ENCODE peak calls at places on chromosome 3, in seven cellular contexts. One of them, this sample, is unnamed.

GRCh38 chr3:11288786-11289637 is 16.8 kb downstream of the ATG7 start:
- DNase-seq in left lung: no peak
- DNase-seq in fibroblast of the aortic adventitia: peak; percentile 96
- DNase-seq in esophagus squamous epithelium: no peak
- DNase-seq in HTR-8/SVneo: peak; percentile 61
- DNase-seq in suprapubic skin: no peak
- DNase-seq in T47D: no peak
- DNase-seq in this sample: no peak

GRCh38 chr3:108403198-108403597 is 106.8 kb downstream of the HHLA2 start:
- DNase-seq in left lung: no peak
- DNase-seq in fibroblast of the aortic adventitia: no peak
- DNase-seq in esophagus squamous epithelium: no peak
- DNase-seq in HTR-8/SVneo: no peak
- DNase-seq in suprapubic skin: no peak
- DNase-seq in T47D: no peak
- DNase-seq in this sample: no peak

GRCh38 chr3:20682573-20682972 is 496.6 kb upstream of the SGO1 start:
- DNase-seq in left lung: no peak
- DNase-seq in fibroblast of the aortic adventitia: no peak
- DNase-seq in esophagus squamous epithelium: no peak
- DNase-seq in HTR-8/SVneo: no peak
- DNase-seq in suprapubic skin: no peak
- DNase-seq in T47D: no peak
- DNase-seq in this sample: no peak

GRCh38 chr3:98986073-98986472 is 84.6 kb upstream of the DCBLD2 start:
- DNase-seq in left lung: no peak
- DNase-seq in fibroblast of the aortic adventitia: peak; percentile 86
- DNase-seq in esophagus squamous epithelium: no peak
- DNase-seq in HTR-8/SVneo: peak; percentile 51
- DNase-seq in suprapubic skin: no peak
- DNase-seq in T47D: no peak
- DNase-seq in this sample: no peak

GRCh38 chr3:126407412-126408044 is 12.8 kb downstream of the CFAP100 start:
- DNase-seq in left lung: no peak
- DNase-seq in fibroblast of the aortic adventitia: no peak
- DNase-seq in esophagus squamous epithelium: no peak
- DNase-seq in HTR-8/SVneo: no peak
- DNase-seq in suprapubic skin: no peak
- DNase-seq in T47D: peak; percentile 13
- DNase-seq in this sample: no peak

GRCh38 chr3:71219744-71220638 is 363.5 kb downstream of the FOXP1 start:
- DNase-seq in left lung: no peak
- DNase-seq in fibroblast of the aortic adventitia: no peak
- DNase-seq in esophagus squamous epithelium: no peak
- DNase-seq in HTR-8/SVneo: no peak
- DNase-seq in suprapubic skin: no peak
- DNase-seq in T47D: no peak
- DNase-seq in this sample: no peak

GRCh38 chr3:31029756-31030155 is 135.3 kb upstream of the GADL1 start:
- DNase-seq in left lung: no peak
- DNase-seq in fibroblast of the aortic adventitia: no peak
- DNase-seq in esophagus squamous epithelium: no peak
- DNase-seq in HTR-8/SVneo: peak; percentile 21
- DNase-seq in suprapubic skin: no peak
- DNase-seq in T47D: no peak
- DNase-seq in this sample: no peak

GRCh38 chr3:86800116-86800515 is 190.8 kb downstream of the VGLL3 start:
- DNase-seq in left lung: no peak
- DNase-seq in fibroblast of the aortic adventitia: no peak
- DNase-seq in esophagus squamous epithelium: no peak
- DNase-seq in HTR-8/SVneo: no peak
- DNase-seq in suprapubic skin: no peak
- DNase-seq in T47D: no peak
- DNase-seq in this sample: no peak

GRCh38 chr3:106198828-106199194 is 330.0 kb upstream of the CBLB start:
- DNase-seq in left lung: no peak
- DNase-seq in fibroblast of the aortic adventitia: peak; percentile 78
- DNase-seq in esophagus squamous epithelium: no peak
- DNase-seq in HTR-8/SVneo: no peak
- DNase-seq in suprapubic skin: no peak
- DNase-seq in T47D: no peak
- DNase-seq in this sample: no peak

GRCh38 chr3:188507244-188507720 is 353.3 kb downstream of the LPP start:
- DNase-seq in left lung: no peak
- DNase-seq in fibroblast of the aortic adventitia: peak; percentile 87
- DNase-seq in esophagus squamous epithelium: no peak
- DNase-seq in HTR-8/SVneo: no peak
- DNase-seq in suprapubic skin: no peak
- DNase-seq in T47D: no peak
- DNase-seq in this sample: no peak

GRCh38 chr3:65666426-65667091 is 372.2 kb downstream of the MAGI1 start:
- DNase-seq in left lung: no peak
- DNase-seq in fibroblast of the aortic adventitia: no peak
- DNase-seq in esophagus squamous epithelium: no peak
- DNase-seq in HTR-8/SVneo: peak; percentile 4
- DNase-seq in suprapubic skin: no peak
- DNase-seq in T47D: no peak
- DNase-seq in this sample: no peak